ENCODE peak calls at places on chromosomes 12 and 14, in six cellular contexts. I is neuronal stem cell, W is trophoblast cell, H is IMR-90, A is mesenchymal stem cell, F is H1. J is an unnamed sample.

GRCh38 chr14:20801726-20802125 is 918 bp downstream of the RNASE1 start:
- DNase-seq in I (no peak), W (no peak), H (no peak), A (no peak), F (no peak), J (no peak)

GRCh38 chr12:79776111-79776510 is 85.3 kb upstream of the PAWR start:
- DNase-seq in I (no peak), W (no peak), H (peak), A (peak), F (no peak), J (no peak)

GRCh38 chr12:128109236-128109635 is 157.7 kb upstream of the TMEM132C start:
- DNase-seq in I (no peak), W (no peak), H (no peak), A (no peak), F (no peak), J (no peak)

GRCh38 chr14:82642425-82642824 is 1108.8 kb upstream of the SEL1L start:
- DNase-seq in I (no peak), W (no peak), H (no peak), A (peak), F (peak), J (peak)

GRCh38 chr14:31763041-31763440 is 201.8 kb downstream of the NUBPL start:
- DNase-seq in I (no peak), W (no peak), H (no peak), A (no peak), F (no peak), J (no peak)

GRCh38 chr14:72830356-72830755 is 63.5 kb downstream of the DPF3 start:
- DNase-seq in I (no peak), W (no peak), H (no peak), A (no peak), F (no peak), J (no peak)

GRCh38 chr12:70920891-70921290 is 353 bp upstream of the PTPRR start:
- DNase-seq in I (no peak), W (no peak), H (no peak), A (no peak), F (peak), J (peak)

GRCh38 chr14:103008768-103009342 is 48.5 kb downstream of the CDC42BPB start:
- DNase-seq in I (no peak), W (no peak), H (peak), A (peak), F (no peak), J (no peak)

GRCh38 chr14:56659361-56659760 is 79.8 kb downstream of the TMEM260 start:
- DNase-seq in I (peak), W (no peak), H (no peak), A (no peak), F (peak), J (no peak)

DNA sequence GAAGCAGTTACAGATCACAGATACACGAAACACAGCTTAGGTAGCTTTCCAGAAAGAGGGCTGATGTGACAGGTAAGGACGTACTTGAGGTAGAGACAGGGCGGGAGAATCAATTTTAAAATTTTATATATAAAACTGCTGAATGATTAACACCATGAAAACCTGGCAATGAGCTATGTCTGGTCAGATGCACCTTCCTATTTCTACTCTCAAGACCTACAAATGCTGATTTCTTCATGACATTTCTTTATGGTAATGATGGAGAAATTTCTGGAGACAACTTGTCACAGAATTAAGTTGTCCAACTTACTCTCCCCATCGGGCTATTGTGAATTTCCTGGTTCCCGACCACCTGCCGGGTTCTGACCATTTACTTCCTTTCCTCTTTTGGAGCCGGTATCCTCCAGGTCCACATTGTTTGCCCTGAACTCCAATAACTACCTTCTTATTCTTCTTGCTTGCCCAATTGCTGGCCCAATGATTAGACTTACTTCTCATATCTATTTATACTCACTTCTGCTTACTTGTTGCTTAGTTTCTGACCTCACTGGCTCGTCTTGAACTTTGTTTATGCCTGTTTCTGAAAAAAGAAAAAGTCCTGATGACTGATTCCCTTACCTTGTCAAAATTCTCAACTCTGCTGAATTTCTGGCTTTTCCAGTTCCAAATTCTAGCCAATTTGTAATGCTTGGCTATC is 12.8 kb upstream of the ATP2B1 start:
- DNase-seq in I (no peak), W (peak), H (no peak), A (no peak), F (no peak), J (no peak)
- H3K14ac ChIP-seq in I (no peak), W (no peak), H (no peak), A (no peak), F (no peak), J (no peak)

DNA sequence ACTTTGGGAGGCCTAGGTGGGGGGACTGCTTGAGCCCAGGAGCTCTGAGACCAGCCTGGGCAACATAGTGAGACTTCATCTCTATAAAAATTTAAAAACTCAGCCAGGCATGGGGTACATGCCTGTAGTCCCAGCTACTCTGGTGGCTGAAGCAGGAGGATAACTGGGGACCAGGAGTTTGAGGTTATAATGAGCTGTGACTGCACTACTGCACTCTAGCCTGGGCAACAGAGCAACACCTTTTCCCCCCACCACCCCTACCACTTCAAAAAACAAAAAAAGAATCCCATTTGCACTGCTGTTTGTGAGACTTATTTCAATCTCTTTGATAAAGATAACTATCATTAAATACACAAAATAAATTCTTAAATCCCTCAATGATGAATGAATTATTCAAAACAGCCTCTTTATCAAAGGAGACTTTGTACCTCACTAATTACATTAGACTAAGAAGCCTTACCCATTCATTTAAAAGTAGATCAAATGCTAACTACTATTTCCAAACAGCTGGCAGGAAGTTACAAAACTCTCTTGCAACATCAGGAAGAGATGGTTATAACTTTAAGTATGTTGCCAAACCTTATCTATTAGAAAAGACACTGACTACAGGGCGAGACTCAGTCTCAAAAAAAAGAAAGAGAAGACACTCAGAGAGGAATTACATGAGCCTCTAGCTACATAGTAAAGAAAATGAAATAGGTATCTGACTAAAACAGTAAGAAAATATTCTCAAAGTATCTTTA is 14.7 kb downstream of the BLTP3B start:
- DNase-seq in I (no peak), W (peak), H (peak), A (peak), F (no peak), J (no peak)
- H4K8ac ChIP-seq in I (no peak), W (no peak), H (peak), A (peak), F (no peak), J (no peak)

GRCh38 chr12:93593833-93594232 is 21.4 kb downstream of the SOCS2 start:
- DNase-seq in I (no peak), W (no peak), H (no peak), A (no peak), F (no peak), J (no peak)

GRCh38 chr12:93587601-93588000 is 15.1 kb downstream of the SOCS2 start:
- DNase-seq in I (no peak), W (no peak), H (no peak), A (no peak), F (no peak), J (no peak)

GRCh38 chr12:93594766-93595165 is 22.3 kb downstream of the SOCS2 start:
- DNase-seq in I (no peak), W (no peak), H (no peak), A (no peak), F (no peak), J (no peak)

GRCh38 chr12:93592641-93593396 is 20.3 kb downstream of the SOCS2 start:
- DNase-seq in I (no peak), W (no peak), H (no peak), A (no peak), F (no peak), J (no peak)

DNA sequence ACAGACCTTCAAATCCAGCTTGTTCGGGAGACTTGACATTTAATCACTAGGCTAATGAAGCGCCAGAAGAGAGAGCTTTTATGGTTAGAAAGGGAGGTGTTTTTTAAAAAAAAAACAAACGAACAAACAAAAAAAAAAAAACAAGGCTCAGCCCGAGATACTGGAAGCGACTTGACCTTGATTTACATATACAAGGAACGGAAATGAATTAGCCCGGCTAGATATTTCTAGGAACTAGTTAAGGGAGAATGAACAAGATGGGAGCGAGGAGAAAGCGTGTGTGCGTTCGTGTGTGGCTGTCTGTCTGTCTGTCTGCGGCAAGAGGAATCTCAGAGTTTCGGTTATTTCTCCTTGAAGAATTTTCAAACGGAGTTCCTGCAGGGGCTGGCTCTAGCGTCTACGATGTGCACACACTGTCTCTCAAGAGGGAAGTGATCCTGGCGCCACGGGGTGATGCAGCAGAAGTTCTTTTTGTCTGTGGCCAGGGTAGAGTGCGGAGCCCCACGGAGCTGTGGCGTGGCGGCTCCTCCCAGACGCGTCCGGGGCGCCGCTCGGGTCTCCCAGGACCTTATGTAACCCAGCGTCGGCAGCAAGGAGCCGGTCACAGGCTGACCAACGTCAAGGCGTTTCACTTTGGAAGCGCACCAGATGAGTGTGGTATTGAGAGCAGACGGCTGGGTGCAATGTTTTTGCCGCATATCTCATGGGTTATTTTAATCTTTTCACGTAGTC is 18.8 kb downstream of the SOCS2 start:
- DNase-seq in I (no peak), W (peak), H (peak), A (peak), F (no peak), J (peak)
- H2BK120ac ChIP-seq in I (no peak), W (peak), H (peak), A (no peak), F (peak), J (no peak)

DNA sequence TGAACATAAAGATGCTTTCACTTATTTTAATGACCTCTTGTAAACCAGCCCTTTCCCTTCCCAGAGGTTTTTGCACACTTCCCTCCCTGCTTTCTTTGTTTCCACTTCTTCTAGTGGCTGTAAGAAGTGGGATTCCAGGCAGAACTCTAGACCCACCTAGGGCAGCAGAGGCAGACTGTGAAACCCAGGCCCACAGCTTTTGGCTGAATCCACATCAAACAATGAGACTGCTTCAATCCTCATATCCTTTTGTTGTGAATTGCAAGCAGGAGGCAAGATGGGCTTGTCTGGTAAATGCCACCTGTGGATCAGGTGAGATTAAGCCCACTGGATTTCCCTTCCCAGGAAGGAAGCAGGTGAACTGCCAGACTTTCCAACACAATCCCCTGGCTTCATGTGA is 12.8 kb downstream of the CCDC177 start:
- DNase-seq in I (no peak), W (no peak), H (no peak), A (no peak), F (no peak), J (no peak)
- H3K14ac ChIP-seq in I (no peak), W (no peak), H (no peak), A (no peak), F (no peak), J (no peak)

GRCh38 chr14:65102441-65103149 is at the start of gene MAX:
- DNase-seq in I (peak), W (peak), H (peak), A (peak), F (peak), J (peak)
- H4K8ac ChIP-seq in I (no peak), W (peak), H (peak), A (peak), F (no peak), J (no peak)

GRCh38 chr12:104137175-104137901 is 672 bp downstream of the NFYB start:
- DNase-seq in I (peak), W (peak), H (peak), A (peak), F (peak), J (peak)

GRCh38 chr12:104138747-104139186 is 757 bp upstream of the NFYB start:
- DNase-seq in I (peak), W (no peak), H (no peak), A (no peak), F (no peak), J (peak)

GRCh38 chr12:104136577-104136976 is 1.4 kb downstream of the NFYB start:
- DNase-seq in I (no peak), W (no peak), H (peak), A (peak), F (no peak), J (no peak)

GRCh38 chr12:104134882-104135281 is 3.1 kb downstream of the NFYB start:
- DNase-seq in I (no peak), W (no peak), H (no peak), A (no peak), F (no peak), J (no peak)

GRCh38 chr12:104137902-104138746 is at the start of gene NFYB:
- DNase-seq in I (peak), W (peak), H (peak), A (peak), F (peak), J (peak)
- H2BK120ac ChIP-seq in I (peak), W (peak), H (peak), A (peak), F (no peak), J (peak)

DNA sequence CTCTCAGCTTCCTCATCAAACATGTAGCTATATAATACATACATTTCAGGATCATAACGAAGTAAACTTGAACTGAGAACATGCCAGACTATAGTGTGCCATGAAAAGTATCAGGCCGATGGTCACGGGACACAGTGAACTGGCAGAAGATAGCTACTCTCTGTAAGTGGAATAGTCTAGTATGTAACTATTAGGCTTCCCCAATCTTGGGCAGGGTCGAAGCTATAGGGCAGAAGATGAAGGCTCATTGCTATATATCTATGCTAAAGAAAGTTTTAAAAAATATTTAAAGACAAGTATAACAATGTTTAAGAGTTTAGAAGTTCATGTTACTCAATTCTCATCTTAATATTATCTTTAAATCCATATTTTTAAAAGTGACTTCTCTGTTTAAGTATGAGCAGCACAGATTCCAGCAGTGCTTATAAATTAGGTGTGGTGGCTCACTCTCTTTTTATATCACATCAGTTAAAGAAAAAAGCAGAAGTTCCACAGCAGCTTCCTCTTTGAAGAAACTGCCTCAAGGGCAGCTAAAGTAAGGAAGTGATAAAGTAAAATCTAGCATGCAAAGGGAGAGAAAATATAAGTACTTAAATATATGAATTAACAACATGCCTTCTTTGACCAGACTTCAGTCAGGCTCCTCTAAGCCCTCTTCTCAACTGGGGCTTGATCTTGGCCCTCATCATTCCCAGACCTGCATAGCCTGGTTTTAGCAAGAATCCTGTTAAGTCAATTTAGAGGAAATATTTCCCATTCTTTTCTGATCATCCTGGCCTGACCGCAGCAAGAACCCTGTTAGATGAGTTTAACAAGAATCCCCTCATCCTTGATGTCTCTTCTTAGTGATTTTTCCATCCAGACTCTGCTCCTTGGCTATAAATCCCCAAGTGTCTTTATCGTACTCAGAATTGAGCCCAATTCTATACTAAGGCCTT is 8.4 kb upstream of the GLIPR1 start:
- DNase-seq in I (no peak), W (peak), H (no peak), A (no peak), F (no peak), J (no peak)
- H3K14ac ChIP-seq in I (no peak), W (no peak), H (no peak), A (no peak), F (no peak), J (no peak)

J was measured in H9.